ENCODE peak calls at places on chromosomes 7 and 10, in five cellular contexts. N is fibroblast of lung; G is CD8-positive, alpha-beta T cell; B is brain microvascular endothelial cell; U is ovary. F is an unnamed sample. For H3K36me3, the result is how much of the 10 kb centered on the place peaks cover.

GRCh38 chr7:75638607-75639070 is 100.1 kb downstream of the HIP1 start:
- DNase-seq in N (no peak), G (no peak), B (no peak), U (peak), F (peak)

GRCh38 chr10:12822374-12823170 is 178.9 kb downstream of the CCDC3 start:
- DNase-seq in N (no peak), G (no peak), B (no peak), U (no peak), F (no peak)

GRCh38 chr10:113712755-113713154 is 33.0 kb downstream of the CASP7 start:
- DNase-seq in N (no peak), G (no peak), B (no peak), U (no peak), F (no peak)

GRCh38 chr7:140646931-140647647 is 6.5 kb upstream of the DENND2A start:
- DNase-seq in N (peak), G (peak), B (no peak), U (peak), F (peak)

GRCh38 chr10:61764486-61764885 is 101.8 kb downstream of the CABCOCO1 start:
- DNase-seq in N (no peak), G (no peak), B (no peak), U (no peak), F (no peak)

GRCh38 chr7:132760873-132761272 is 184.6 kb upstream of the PLXNA4 start:
- DNase-seq in N (no peak), G (no peak), B (no peak), U (no peak), F (no peak)

GRCh38 chr10:95229724-95230627 is 35.9 kb downstream of the ACSM6 start:
- DNase-seq in N (peak), G (no peak), B (peak), U (no peak), F (peak)

GRCh38 chr10:12617205-12618175 is 268.1 kb downstream of the CAMK1D start:
- DNase-seq in N (no peak), G (no peak), B (no peak), U (no peak), F (no peak)

GRCh38 chr10:549391-549790 is 140.1 kb downstream of the DIP2C start:
- DNase-seq in N (no peak), G (no peak), B (no peak), U (no peak), F (no peak)

GRCh38 chr7:41207141-41207540 is 495.7 kb downstream of the INHBA start:
- DNase-seq in N (no peak), G (no peak), B (no peak), U (no peak), F (no peak)

GRCh38 chr10:93718937-93719725 is 16.7 kb upstream of the FRA10AC1 start:
- DNase-seq in N (no peak), G (no peak), B (no peak), U (no peak), F (no peak)

GRCh38 chr7:138608292-138608691 is 92.9 kb downstream of the SVOPL start:
- DNase-seq in N (peak), G (no peak), B (peak), U (no peak), F (no peak)

GRCh38 chr7:121138262-121138933 is 149.9 kb downstream of the CPED1 start:
- DNase-seq in N (peak), G (no peak), B (no peak), U (no peak), F (no peak)

GRCh38 chr7:100516135-100516812 is 22.7 kb upstream of the AGFG2 start:
- DNase-seq in N (peak), G (peak), B (peak), U (peak), F (peak)

GRCh38 chr7:26653966-26654365 is 210.4 kb downstream of the SKAP2 start:
- DNase-seq in N (no peak), G (no peak), B (no peak), U (no peak), F (no peak)

GRCh38 chr10:1609038-1609411 is 128.3 kb downstream of the ADARB2 start:
- DNase-seq in N (no peak), G (no peak), B (no peak), U (no peak), F (no peak)

DNA sequence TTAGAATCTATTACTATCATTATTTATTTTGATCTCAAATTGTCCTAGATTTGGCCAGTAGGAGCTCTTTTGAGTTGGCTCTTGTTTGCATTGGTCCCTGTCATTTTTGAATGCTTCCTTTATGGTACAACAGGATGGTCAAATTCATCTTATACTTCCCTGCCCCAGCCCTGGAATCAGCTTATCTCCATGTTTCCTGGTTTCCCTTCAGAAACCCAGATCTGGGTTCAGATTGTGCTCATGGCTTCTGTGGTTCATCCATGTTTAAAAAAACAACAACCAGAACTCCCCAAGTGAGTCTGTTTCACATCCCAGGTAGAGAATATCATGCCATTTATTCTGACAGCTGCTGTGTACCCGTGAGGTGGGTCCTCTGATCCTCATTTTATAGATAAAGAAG is 10.6 kb downstream of the ZFYVE27 start:
- DNase-seq in N (no peak), G (no peak), B (no peak), U (no peak), F (no peak)
- H3K36me3 ChIP-seq in N (under half), G (half or more), B (half or more), U (under half), F (half or more)

DNA sequence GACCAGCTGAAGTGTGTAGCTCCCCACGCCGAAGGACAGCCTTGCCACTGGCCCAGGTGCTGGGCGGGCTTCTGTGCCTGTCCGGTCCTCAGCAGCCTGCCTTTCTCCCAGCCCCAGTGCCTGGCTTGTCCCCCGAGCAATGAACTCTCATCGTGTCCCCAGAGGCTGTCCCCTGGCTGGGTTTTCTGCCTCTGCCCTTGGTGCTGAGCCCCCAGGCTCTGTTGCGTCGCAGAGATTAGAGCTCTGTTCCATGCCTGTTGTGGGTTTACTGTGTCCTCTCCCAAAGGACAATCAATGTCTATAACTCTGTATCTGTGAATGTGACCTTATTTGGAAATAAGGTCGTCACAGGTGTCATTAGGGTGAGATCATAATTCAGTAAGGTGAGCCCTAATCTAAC is 226.1 kb upstream of the SHH start:
- DNase-seq in N (no peak), G (no peak), B (no peak), U (no peak), F (no peak)
- H3K36me3 ChIP-seq in N (under half), G (under half), B (under half), U (under half), F (under half)

DNA sequence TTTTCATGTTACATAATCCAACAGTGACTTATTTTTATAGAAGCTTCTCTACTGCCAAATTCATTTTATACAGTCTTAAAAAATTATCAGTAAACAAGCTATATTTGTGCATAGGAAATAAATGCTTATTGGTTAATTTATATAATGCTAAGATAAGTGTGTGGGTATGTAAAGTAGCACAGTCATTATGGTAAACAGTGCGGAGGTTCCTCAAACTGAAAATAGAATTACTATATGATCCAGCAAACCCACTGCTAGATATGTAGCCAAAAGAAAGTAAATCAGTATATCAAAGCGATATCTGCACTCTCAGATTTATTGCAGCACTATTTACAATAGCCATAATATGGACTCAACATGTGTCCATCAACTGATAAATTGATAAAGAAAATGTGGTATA is 71.1 kb downstream of the ATRNL1 start:
- DNase-seq in N (no peak), G (no peak), B (no peak), U (no peak), F (no peak)
- H3K36me3 ChIP-seq in N (under half), G (under half), B (under half), U (under half), F (under half)

GRCh38 chr7:29315302-29316270 is 121.0 kb downstream of the CHN2 start:
- DNase-seq in N (no peak), G (no peak), B (no peak), U (no peak), F (no peak)
- H3K36me3 ChIP-seq in N (under half), G (under half), B (under half), U (under half), F (under half)

GRCh38 chr7:6162331-6162620 is 110.1 kb downstream of the CYTH3 start:
- DNase-seq in N (no peak), G (no peak), B (no peak), U (no peak), F (no peak)
- H3K36me3 ChIP-seq in N (under half), G (under half), B (under half), U (under half), F (under half)

DNA sequence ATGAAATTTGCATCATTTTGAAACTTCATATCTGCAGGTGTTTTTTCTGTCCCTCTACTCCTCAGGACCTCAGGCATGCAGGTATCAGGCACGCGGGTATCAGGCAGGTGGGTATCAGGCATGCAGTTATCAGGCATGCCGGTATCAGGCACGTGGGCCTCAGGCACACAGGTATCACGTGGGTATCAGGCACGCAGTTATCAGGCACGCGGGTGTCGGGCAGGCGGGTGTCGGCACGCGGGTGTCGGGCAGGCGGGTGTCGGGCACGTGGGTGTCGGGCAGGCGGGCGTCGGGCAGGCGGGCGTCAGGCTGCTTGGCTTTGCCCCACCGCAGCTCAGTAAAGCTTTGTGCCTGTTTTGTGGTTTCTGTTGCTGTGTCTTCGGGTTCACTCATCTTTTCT is 8.7 kb downstream of the SPRN start:
- DNase-seq in N (no peak), G (no peak), B (no peak), U (no peak), F (no peak)
- H3K36me3 ChIP-seq in N (under half), G (under half), B (under half), U (under half), F (half or more)

DNA sequence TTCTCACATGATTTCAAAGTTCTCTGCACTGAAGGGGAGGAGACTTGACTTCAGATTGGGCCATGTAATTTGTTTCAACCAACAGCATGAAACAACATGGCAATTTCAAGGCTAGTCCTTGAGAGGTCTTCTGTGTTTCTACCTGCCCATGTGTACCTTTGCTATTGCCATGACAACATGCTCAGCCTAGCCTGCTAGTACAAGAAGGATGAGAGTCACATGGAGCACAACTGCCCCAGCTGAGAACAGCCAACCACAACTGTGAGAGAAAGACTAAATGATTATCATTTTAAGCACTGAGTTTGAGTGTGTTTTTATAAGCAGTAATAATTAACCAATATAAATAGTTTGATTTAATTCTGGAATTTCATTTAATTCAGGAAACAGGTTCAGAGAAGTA is 41.9 kb downstream of the ANKMY2 start:
- DNase-seq in N (no peak), G (no peak), B (no peak), U (no peak), F (no peak)
- H3K36me3 ChIP-seq in N (under half), G (under half), B (under half), U (under half), F (under half)

DNA sequence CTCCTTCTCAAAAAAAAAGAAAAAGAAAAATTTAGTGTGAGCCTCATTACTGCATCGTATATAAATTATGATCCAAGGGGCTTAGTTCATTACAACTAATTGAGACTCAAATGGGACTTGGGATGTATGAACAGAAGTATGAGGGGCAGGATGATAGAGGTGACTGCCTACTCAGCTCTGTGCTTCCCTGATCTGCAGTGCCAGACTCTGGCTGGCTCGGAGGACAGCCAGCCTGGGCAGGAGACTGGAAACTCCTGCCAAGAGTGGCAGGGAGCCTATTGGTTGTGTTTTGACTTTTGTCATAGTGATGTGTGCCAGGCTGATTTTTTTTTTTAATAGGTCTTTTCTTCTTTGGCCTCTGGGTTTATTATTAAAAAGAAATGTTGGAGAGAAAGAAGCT is 73.8 kb upstream of the GTF2IRD1 start:
- DNase-seq in N (no peak), G (no peak), B (no peak), U (no peak), F (peak)
- H3K36me3 ChIP-seq in N (under half), G (under half), B (under half), U (under half), F (under half)

GRCh38 chr7:135205850-135206249 is 5.5 kb downstream of the WDR91 start:
- DNase-seq in N (no peak), G (no peak), B (no peak), U (no peak), F (no peak)

GRCh38 chr7:135207739-135208416 is 3.4 kb downstream of the WDR91 start:
- DNase-seq in N (no peak), G (no peak), B (no peak), U (no peak), F (no peak)

GRCh38 chr7:135206887-135207738 is 4.2 kb downstream of the WDR91 start:
- DNase-seq in N (no peak), G (no peak), B (no peak), U (no peak), F (no peak)

GRCh38 chr7:135204271-135204872 is 7.0 kb downstream of the WDR91 start:
- DNase-seq in N (peak), G (no peak), B (peak), U (peak), F (no peak)

DNA sequence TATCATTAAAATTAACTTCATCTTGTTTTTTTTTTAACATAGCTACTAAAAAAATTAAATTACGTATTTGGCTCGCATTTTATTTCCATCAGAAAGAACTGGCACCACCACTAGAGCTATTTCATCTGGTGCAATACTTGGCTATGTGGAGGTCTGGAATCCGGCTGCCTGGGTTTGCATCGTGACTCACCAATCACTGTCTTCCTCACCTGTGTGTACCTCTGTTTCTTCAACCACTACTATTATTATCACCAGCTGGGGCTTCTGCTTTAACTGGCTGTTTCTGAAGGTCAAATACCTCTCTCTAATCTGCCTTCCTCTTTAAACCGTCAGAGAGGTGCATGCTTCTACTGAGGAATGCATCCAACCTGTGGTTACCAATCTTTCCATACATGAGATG is 6.5 kb downstream of the WDR91 start:
- DNase-seq in N (no peak), G (no peak), B (no peak), U (no peak), F (no peak)
- H3K36me3 ChIP-seq in N (under half), G (under half), B (under half), U (under half), F (under half)

F was measured in MG63.